ENCODE peak calls at places on chromosomes 6 and 20, in six cellular contexts. D, K, Y, Q, S and X are unnamed samples.

GRCh38 chr6:106511274-106512047 is 117.8 kb downstream of the RTN4IP1 start:
- DNase-seq in D (no peak), K (peak; percentile 55), Y (peak; percentile 54), Q (peak; percentile 57), S (no peak), X (peak; percentile 49)

GRCh38 chr6:147154454-147154853 is 49.8 kb upstream of the STXBP5 start:
- DNase-seq in D (no peak), K (no peak), Y (peak; percentile 53), Q (peak; percentile 84), S (no peak), X (no peak)

GRCh38 chr20:14566505-14566904 is 229.1 kb upstream of the FLRT3 start:
- DNase-seq in D (peak; percentile 74), K (no peak), Y (peak; percentile 18), Q (no peak), S (no peak), X (no peak)

GRCh38 chr20:9279905-9280304 is 211.0 kb downstream of the PLCB4 start:
- DNase-seq in D (no peak), K (no peak), Y (no peak), Q (no peak), S (peak; percentile 25), X (no peak)

GRCh38 chr20:51660741-51661608 is 107.2 kb downstream of the ATP9A start:
- DNase-seq in D (peak; percentile 94), K (no peak), Y (no peak), Q (peak; percentile 73), S (no peak), X (no peak)

GRCh38 chr20:55415567-55416142 is 589.7 kb downstream of the CBLN4 start:
- DNase-seq in D (no peak), K (no peak), Y (peak; percentile 1), Q (no peak), S (no peak), X (no peak)

GRCh38 chr6:87922947-87923330 is 124.7 kb upstream of the SPACA1 start:
- DNase-seq in D (no peak), K (no peak), Y (no peak), Q (no peak), S (no peak), X (no peak)

GRCh38 chr6:90573624-90574023 is 13.2 kb downstream of the MAP3K7 start:
- DNase-seq in D (no peak), K (no peak), Y (no peak), Q (no peak), S (no peak), X (no peak)

GRCh38 chr20:58967652-58968429 is 13.2 kb upstream of the NELFCD start:
- DNase-seq in D (no peak), K (no peak), Y (no peak), Q (no peak), S (no peak), X (no peak)

GRCh38 chr6:17725083-17725482 is 18.4 kb upstream of the NUP153 start:
- DNase-seq in D (no peak), K (no peak), Y (peak; percentile 45), Q (no peak), S (peak; percentile 66), X (no peak)

GRCh38 chr6:87742106-87742505 is 40.1 kb upstream of the AKIRIN2 start:
- DNase-seq in D (no peak), K (peak; percentile 33), Y (peak; percentile 24), Q (no peak), S (no peak), X (peak; percentile 81)

GRCh38 chr20:20887593-20888272 is 175.3 kb upstream of the RALGAPA2 start:
- DNase-seq in D (no peak), K (no peak), Y (no peak), Q (no peak), S (no peak), X (no peak)

GRCh38 chr20:45008521-45009049 is 42.3 kb downstream of the STK4 start:
- DNase-seq in D (no peak), K (no peak), Y (no peak), Q (no peak), S (no peak), X (no peak)

GRCh38 chr6:46993846-46994245 is 48.3 kb downstream of the ADGRF1 start:
- DNase-seq in D (peak; percentile 57), K (no peak), Y (no peak), Q (peak; percentile 98), S (no peak), X (no peak)

GRCh38 chr20:8067082-8067481 is 47.5 kb upstream of the TMX4 start:
- DNase-seq in D (no peak), K (no peak), Y (no peak), Q (no peak), S (no peak), X (no peak)
- H3K36me3 ChIP-seq in D (no peaks in the 10 kb centered on the region), K (no peaks in the 10 kb centered on the region), Y (no peaks in the 10 kb centered on the region), Q (no peaks in the 10 kb centered on the region), S (no peaks in the 10 kb centered on the region), X (no peaks in the 10 kb centered on the region)

DNA sequence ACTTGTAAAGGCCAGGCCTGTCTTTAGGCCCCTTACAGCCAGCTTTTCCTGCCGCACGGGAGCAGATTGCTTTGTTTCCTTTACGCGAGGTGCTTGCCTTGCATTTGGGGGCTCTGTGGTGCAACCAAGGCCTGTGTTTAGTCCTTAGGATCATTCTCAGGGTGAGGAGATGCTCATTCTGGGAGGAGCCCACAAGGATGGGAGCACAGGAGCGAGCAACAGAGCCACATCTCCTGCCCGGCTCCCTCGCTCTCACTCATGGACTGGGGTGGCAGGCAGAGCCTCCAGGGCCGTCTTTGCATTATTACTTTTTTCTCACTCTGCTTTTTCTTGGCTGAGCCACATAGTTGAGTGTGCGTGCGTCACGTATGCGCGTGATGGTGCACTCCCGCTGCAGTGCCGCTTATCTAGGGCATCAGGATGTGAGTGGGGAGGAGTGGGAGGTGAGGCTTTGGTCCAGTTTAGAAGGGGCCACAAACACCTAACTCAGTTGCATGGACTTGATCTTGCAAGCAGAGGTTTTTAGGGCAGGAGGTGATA is 19.1 kb downstream of the DYNLRB1 start:
- DNase-seq in D (no peak), K (no peak), Y (no peak), Q (no peak), S (no peak), X (no peak)
- H3K36me3 ChIP-seq in D (peaks cover 51% of the 10 kb centered on the region), K (peaks cover 42% of the 10 kb centered on the region), Y (peaks cover 13% of the 10 kb centered on the region), Q (peaks cover 23% of the 10 kb centered on the region), S (peaks cover 50% of the 10 kb centered on the region), X (peaks cover 94% of the 10 kb centered on the region)

GRCh38 chr20:17155401-17155800 is 71.4 kb upstream of the PCSK2 start:
- DNase-seq in D (no peak), K (no peak), Y (no peak), Q (no peak), S (no peak), X (no peak)

GRCh38 chr20:17150858-17151257 is 76.0 kb upstream of the PCSK2 start:
- DNase-seq in D (no peak), K (no peak), Y (no peak), Q (no peak), S (no peak), X (no peak)
- H3K36me3 ChIP-seq in D (no peaks in the 10 kb centered on the region), K (no peaks in the 10 kb centered on the region), Y (no peaks in the 10 kb centered on the region), Q (no peaks in the 10 kb centered on the region), S (no peaks in the 10 kb centered on the region), X (no peaks in the 10 kb centered on the region)

DNA sequence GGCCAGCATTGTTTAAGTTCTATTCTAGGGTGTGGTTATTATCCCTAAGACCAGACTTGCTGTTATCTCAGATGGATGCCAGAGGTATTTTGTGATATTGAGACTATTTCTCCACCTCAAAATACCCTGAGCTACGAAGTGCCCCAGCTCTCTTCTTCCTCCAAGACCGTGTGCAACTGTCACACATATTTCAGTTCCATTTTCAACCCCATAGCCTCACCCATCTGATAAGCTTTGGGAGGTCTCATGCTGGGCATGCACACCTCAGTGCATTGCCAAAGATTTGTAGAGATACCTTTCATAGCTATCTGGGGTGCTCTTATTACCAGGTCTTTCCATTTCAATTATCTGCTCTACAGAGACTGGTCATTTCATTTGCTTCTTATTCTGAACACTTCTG is 815.8 kb upstream of the EYS start:
- DNase-seq in D (no peak), K (no peak), Y (no peak), Q (no peak), S (no peak), X (no peak)
- H3K36me3 ChIP-seq in D (no peaks in the 10 kb centered on the region), K (no peaks in the 10 kb centered on the region), Y (no peaks in the 10 kb centered on the region), Q (no peaks in the 10 kb centered on the region), S (no peaks in the 10 kb centered on the region), X (no peaks in the 10 kb centered on the region)

DNA sequence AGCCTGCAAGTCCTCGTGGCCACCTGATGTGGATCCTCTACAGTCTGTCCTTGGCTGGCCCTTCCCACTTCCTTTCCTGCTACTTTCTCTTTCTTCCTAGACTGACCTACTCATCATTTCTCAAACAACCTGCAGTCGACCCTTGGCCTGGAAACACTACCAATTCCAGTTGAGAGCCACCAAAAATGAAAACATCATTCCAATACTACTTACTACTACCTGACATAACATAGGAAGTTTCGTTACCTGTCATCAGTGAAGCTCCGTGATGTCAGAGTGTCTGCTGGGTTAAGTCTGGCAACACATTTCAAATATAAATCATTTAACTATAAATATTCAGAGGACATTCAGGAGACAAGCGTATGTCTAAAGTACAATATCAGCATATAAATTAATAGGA is 13.8 kb downstream of the GZF1 start:
- DNase-seq in D (no peak), K (no peak), Y (no peak), Q (no peak), S (no peak), X (no peak)
- H3K36me3 ChIP-seq in D (peaks cover 15% of the 10 kb centered on the region), K (peaks cover 11% of the 10 kb centered on the region), Y (peaks cover 5% of the 10 kb centered on the region), Q (peaks cover 32% of the 10 kb centered on the region), S (peaks cover 34% of the 10 kb centered on the region), X (peaks cover 88% of the 10 kb centered on the region)

GRCh38 chr20:48970681-48971370 is 49.3 kb downstream of the ARFGEF2 start:
- DNase-seq in D (no peak), K (no peak), Y (no peak), Q (no peak), S (no peak), X (no peak)
- H3K36me3 ChIP-seq in D (peaks cover 11% of the 10 kb centered on the region), K (peaks cover 36% of the 10 kb centered on the region), Y (peaks cover 29% of the 10 kb centered on the region), Q (peaks cover 43% of the 10 kb centered on the region), S (peaks cover 72% of the 10 kb centered on the region), X (peaks cover 99% of the 10 kb centered on the region)

GRCh38 chr20:37447688-37448087 is 73.4 kb upstream of the NNAT start:
- DNase-seq in D (no peak), K (no peak), Y (no peak), Q (no peak), S (no peak), X (no peak)

GRCh38 chr20:37443596-37443995 is 77.5 kb upstream of the NNAT start:
- DNase-seq in D (no peak), K (no peak), Y (no peak), Q (no peak), S (no peak), X (no peak)

GRCh38 chr20:37449276-37449675 is 71.8 kb upstream of the NNAT start:
- DNase-seq in D (no peak), K (no peak), Y (no peak), Q (no peak), S (no peak), X (no peak)

GRCh38 chr20:37445041-37445440 is 76.0 kb upstream of the NNAT start:
- DNase-seq in D (no peak), K (no peak), Y (no peak), Q (no peak), S (no peak), X (no peak)

DNA sequence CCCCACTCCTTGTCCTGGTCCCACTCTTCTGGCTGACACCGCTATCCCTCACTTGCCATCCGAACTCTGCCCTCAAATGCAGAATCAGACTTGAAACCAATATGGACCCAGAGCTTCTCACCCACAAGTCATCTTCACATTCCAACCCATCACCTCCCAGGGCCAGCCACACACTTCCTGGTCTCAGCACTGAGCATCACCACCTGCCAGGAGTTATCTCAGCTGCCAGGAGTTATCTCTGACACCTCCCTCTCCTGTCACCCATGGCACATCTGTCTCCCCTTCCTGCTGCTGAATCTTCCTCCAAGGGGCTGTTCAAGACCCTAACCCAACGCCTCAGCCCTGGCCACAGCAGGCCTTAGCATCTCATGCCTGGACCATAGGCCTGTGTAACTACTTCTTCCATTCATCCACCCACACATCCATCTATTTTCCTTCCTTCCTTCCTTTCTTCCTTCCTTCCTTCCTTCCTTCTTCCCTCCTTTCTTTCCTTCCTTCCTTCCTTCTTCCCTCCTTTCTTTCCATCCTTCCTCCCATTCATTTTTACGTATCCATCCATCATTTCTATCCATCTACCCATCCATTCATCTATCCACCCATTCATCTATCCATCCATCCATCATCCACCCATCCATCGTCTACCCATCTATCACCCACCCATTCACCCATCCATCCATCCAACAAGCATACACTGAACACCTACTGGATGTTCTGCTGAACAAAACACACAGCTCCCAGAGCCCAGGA is 74.6 kb upstream of the NNAT start:
- DNase-seq in D (no peak), K (no peak), Y (no peak), Q (no peak), S (no peak), X (no peak)
- H3K36me3 ChIP-seq in D (no peaks in the 10 kb centered on the region), K (no peaks in the 10 kb centered on the region), Y (no peaks in the 10 kb centered on the region), Q (no peaks in the 10 kb centered on the region), S (no peaks in the 10 kb centered on the region), X (no peaks in the 10 kb centered on the region)